ENCODE peak calls at places on chromosomes 13 and 19, in seven cellular contexts. One of them, this sample, is unnamed.

GRCh38 chr19:38649305-38650179 is 2.1 kb downstream of the ACTN4 start:
- DNase-seq in left ventricle myocardium inferior: no peak
- DNase-seq in CD8-positive, alpha-beta memory T cell: no peak
- DNase-seq in ascending aorta: no peak
- DNase-seq in IMR-90: no peak
- DNase-seq in Peyer's patch: peak
- DNase-seq in stomach: peak
- DNase-seq in this sample: no peak

GRCh38 chr13:29953542-29953941 is 103.1 kb upstream of the UBL3 start:
- DNase-seq in ascending aorta: no peak
- DNase-seq in stomach: no peak
- DNase-seq in Peyer's patch: no peak
- DNase-seq in left ventricle myocardium inferior: no peak
- DNase-seq in CD8-positive, alpha-beta memory T cell: no peak
- DNase-seq in IMR-90: no peak
- DNase-seq in this sample: no peak

GRCh38 chr19:48497728-48498575 is 13.7 kb downstream of the LMTK3 start:
- DNase-seq in CD8-positive, alpha-beta memory T cell: no peak
- DNase-seq in Peyer's patch: peak
- DNase-seq in left ventricle myocardium inferior: no peak
- DNase-seq in ascending aorta: no peak
- DNase-seq in stomach: no peak
- DNase-seq in IMR-90: no peak
- DNase-seq in this sample: no peak

GRCh38 chr19:17441241-17442135 is 7.0 kb downstream of the TMEM221 start:
- DNase-seq in CD8-positive, alpha-beta memory T cell: no peak
- DNase-seq in Peyer's patch: no peak
- DNase-seq in stomach: no peak
- DNase-seq in left ventricle myocardium inferior: no peak
- DNase-seq in ascending aorta: no peak
- DNase-seq in IMR-90: no peak
- DNase-seq in this sample: peak

GRCh38 chr19:3557461-3558248 is at the start of gene MFSD12:
- DNase-seq in ascending aorta: peak
- DNase-seq in left ventricle myocardium inferior: peak
- DNase-seq in Peyer's patch: peak
- DNase-seq in IMR-90: peak
- DNase-seq in stomach: peak
- DNase-seq in CD8-positive, alpha-beta memory T cell: peak
- DNase-seq in this sample: peak

GRCh38 chr19:3554254-3555083 is 2.9 kb downstream of the MFSD12 start:
- DNase-seq in stomach: no peak
- DNase-seq in IMR-90: no peak
- DNase-seq in ascending aorta: no peak
- DNase-seq in left ventricle myocardium inferior: no peak
- DNase-seq in CD8-positive, alpha-beta memory T cell: no peak
- DNase-seq in Peyer's patch: no peak
- DNase-seq in this sample: peak

GRCh38 chr19:57280913-57281425 is 684 bp downstream of the ZNF460 start:
- DNase-seq in ascending aorta: no peak
- DNase-seq in IMR-90: no peak
- DNase-seq in left ventricle myocardium inferior: no peak
- DNase-seq in Peyer's patch: no peak
- DNase-seq in CD8-positive, alpha-beta memory T cell: peak
- DNase-seq in stomach: no peak
- DNase-seq in this sample: peak

GRCh38 chr13:38463047-38463446 is 113.4 kb downstream of the UFM1 start:
- DNase-seq in Peyer's patch: no peak
- DNase-seq in ascending aorta: no peak
- DNase-seq in left ventricle myocardium inferior: no peak
- DNase-seq in CD8-positive, alpha-beta memory T cell: no peak
- DNase-seq in stomach: no peak
- DNase-seq in IMR-90: no peak
- DNase-seq in this sample: no peak

GRCh38 chr13:77465595-77466195 is 69.8 kb upstream of the SCEL start:
- DNase-seq in Peyer's patch: no peak
- DNase-seq in CD8-positive, alpha-beta memory T cell: no peak
- DNase-seq in left ventricle myocardium inferior: no peak
- DNase-seq in ascending aorta: no peak
- DNase-seq in stomach: no peak
- DNase-seq in IMR-90: no peak
- DNase-seq in this sample: no peak

GRCh38 chr13:97506511-97506910 is 72.5 kb downstream of the RAP2A start:
- DNase-seq in ascending aorta: no peak
- DNase-seq in CD8-positive, alpha-beta memory T cell: no peak
- DNase-seq in stomach: no peak
- DNase-seq in left ventricle myocardium inferior: no peak
- DNase-seq in Peyer's patch: no peak
- DNase-seq in IMR-90: peak
- DNase-seq in this sample: no peak

GRCh38 chr13:55653497-55653896 is 1487.2 kb upstream of the PRR20A start:
- DNase-seq in CD8-positive, alpha-beta memory T cell: no peak
- DNase-seq in ascending aorta: no peak
- DNase-seq in stomach: no peak
- DNase-seq in Peyer's patch: no peak
- DNase-seq in IMR-90: no peak
- DNase-seq in left ventricle myocardium inferior: no peak
- DNase-seq in this sample: no peak

GRCh38 chr13:94464771-94465170 is 14.7 kb downstream of the DCT start:
- DNase-seq in stomach: no peak
- DNase-seq in CD8-positive, alpha-beta memory T cell: no peak
- DNase-seq in Peyer's patch: no peak
- DNase-seq in ascending aorta: no peak
- DNase-seq in left ventricle myocardium inferior: no peak
- DNase-seq in IMR-90: no peak
- DNase-seq in this sample: no peak

GRCh38 chr19:2477732-2478191 is 1.8 kb downstream of the GADD45B start:
- DNase-seq in CD8-positive, alpha-beta memory T cell: no peak
- DNase-seq in left ventricle myocardium inferior: no peak
- DNase-seq in stomach: no peak
- DNase-seq in IMR-90: peak
- DNase-seq in Peyer's patch: no peak
- DNase-seq in ascending aorta: no peak
- DNase-seq in this sample: no peak

GRCh38 chr19:56476671-56477428 is at the start of gene ZNF667:
- DNase-seq in left ventricle myocardium inferior: peak
- DNase-seq in Peyer's patch: no peak
- DNase-seq in stomach: no peak
- DNase-seq in IMR-90: peak
- DNase-seq in ascending aorta: no peak
- DNase-seq in CD8-positive, alpha-beta memory T cell: no peak
- DNase-seq in this sample: no peak

GRCh38 chr19:1010586-1011510 is 10.1 kb downstream of the TMEM259 start:
- DNase-seq in left ventricle myocardium inferior: no peak
- DNase-seq in CD8-positive, alpha-beta memory T cell: no peak
- DNase-seq in ascending aorta: no peak
- DNase-seq in stomach: no peak
- DNase-seq in Peyer's patch: no peak
- DNase-seq in IMR-90: no peak
- DNase-seq in this sample: no peak

GRCh38 chr19:1013218-1013617 is 7.7 kb downstream of the TMEM259 start:
- DNase-seq in stomach: no peak
- DNase-seq in CD8-positive, alpha-beta memory T cell: no peak
- DNase-seq in ascending aorta: no peak
- DNase-seq in Peyer's patch: no peak
- DNase-seq in left ventricle myocardium inferior: no peak
- DNase-seq in IMR-90: no peak
- DNase-seq in this sample: no peak

GRCh38 chr19:1014161-1015060 is 6.5 kb downstream of the TMEM259 start:
- DNase-seq in CD8-positive, alpha-beta memory T cell: no peak
- DNase-seq in Peyer's patch: no peak
- DNase-seq in ascending aorta: no peak
- DNase-seq in stomach: no peak
- DNase-seq in IMR-90: no peak
- DNase-seq in left ventricle myocardium inferior: peak
- DNase-seq in this sample: no peak

GRCh38 chr19:1011831-1012333 is 9.0 kb downstream of the TMEM259 start:
- DNase-seq in Peyer's patch: no peak
- DNase-seq in left ventricle myocardium inferior: no peak
- DNase-seq in ascending aorta: no peak
- DNase-seq in CD8-positive, alpha-beta memory T cell: no peak
- DNase-seq in IMR-90: no peak
- DNase-seq in stomach: no peak
- DNase-seq in this sample: no peak

DNA sequence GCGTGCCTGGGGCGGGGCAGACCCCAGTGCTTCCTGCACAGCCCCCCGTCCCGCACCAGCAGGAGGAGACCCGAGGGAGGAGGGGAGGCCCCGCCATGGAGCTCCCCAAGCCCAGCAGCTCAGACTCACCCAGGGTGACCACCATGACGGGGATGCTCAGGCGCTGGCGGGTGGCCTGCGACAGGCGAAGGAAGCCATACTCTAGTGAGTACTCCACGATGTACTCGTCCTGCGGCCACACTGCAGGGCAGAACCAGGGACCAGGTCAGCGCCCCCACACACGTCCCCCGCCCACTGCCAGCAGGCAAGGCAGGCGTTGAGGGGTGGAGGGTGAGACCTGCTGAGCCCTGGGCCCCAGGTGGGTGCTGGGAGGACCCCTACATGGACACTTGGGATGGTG is 8.6 kb downstream of the TMEM259 start:
- DNase-seq in IMR-90: no peak
- DNase-seq in Peyer's patch: no peak
- DNase-seq in left ventricle myocardium inferior: peak
- DNase-seq in CD8-positive, alpha-beta memory T cell: no peak
- DNase-seq in stomach: no peak
- DNase-seq in ascending aorta: no peak
- DNase-seq in this sample: no peak
- H3K4me3 ChIP-seq in IMR-90: no peak
- H3K4me3 ChIP-seq in Peyer's patch: no peak
- H3K4me3 ChIP-seq in left ventricle myocardium inferior: no peak
- H3K4me3 ChIP-seq in CD8-positive, alpha-beta memory T cell: no peak
- H3K4me3 ChIP-seq in stomach: no peak
- H3K4me3 ChIP-seq in ascending aorta: no peak
- H3K4me3 ChIP-seq in this sample: no peak

DNA sequence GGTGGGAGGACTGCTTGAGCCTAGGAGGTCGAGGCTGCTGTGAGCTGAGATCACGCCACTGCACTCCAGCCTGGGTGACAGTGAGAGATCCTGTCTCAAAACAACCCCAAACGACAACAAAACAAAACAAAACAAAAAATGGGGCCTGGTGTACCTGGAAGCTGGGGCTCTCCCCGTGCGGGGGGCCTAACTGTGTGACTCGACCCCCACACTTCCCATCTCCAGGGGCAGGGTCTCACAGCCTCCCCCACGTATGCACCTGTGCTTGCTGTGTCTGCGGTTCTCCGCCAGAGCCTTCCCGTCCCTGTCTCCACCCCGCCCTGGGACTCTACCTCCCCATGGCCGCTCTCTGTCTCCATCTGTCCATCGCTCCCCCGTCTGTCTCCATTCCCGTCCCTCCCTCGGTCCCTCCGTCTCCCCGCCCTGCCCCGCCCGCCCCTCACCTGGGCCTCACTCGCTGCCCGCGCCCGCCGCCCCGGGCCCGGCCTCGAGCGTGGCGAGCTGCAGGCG is 758 bp downstream of the TMEM238 start:
- DNase-seq in Peyer's patch: no peak
- DNase-seq in left ventricle myocardium inferior: no peak
- DNase-seq in CD8-positive, alpha-beta memory T cell: no peak
- DNase-seq in IMR-90: no peak
- DNase-seq in ascending aorta: no peak
- DNase-seq in stomach: no peak
- DNase-seq in this sample: no peak
- H3K4me3 ChIP-seq in Peyer's patch: peak
- H3K4me3 ChIP-seq in left ventricle myocardium inferior: peak
- H3K4me3 ChIP-seq in CD8-positive, alpha-beta memory T cell: peak
- H3K4me3 ChIP-seq in IMR-90: peak
- H3K4me3 ChIP-seq in ascending aorta: peak
- H3K4me3 ChIP-seq in stomach: peak
- H3K4me3 ChIP-seq in this sample: peak

DNA sequence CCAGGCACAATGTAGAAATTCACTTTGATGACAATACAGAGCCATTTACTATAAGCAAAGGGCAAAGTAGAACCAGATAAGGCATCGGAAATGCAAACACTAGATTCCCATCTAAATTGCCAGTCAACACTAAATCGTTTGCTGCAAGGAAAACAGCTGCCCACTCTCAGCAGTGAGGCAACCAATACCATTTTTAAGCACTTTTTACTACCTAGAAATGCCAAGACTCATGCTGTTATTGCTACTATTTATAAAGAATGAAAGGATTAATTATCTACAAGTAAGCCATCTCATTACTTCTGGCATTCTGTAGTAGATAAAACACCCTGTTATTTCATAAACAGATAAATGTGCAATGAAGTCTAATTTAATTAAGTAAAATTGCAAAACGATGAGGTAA is 422.0 kb downstream of the FGF14 start:
- DNase-seq in ascending aorta: no peak
- DNase-seq in Peyer's patch: no peak
- DNase-seq in left ventricle myocardium inferior: no peak
- DNase-seq in stomach: no peak
- DNase-seq in IMR-90: no peak
- DNase-seq in CD8-positive, alpha-beta memory T cell: no peak
- DNase-seq in this sample: no peak
- H3K4me3 ChIP-seq in ascending aorta: no peak
- H3K4me3 ChIP-seq in Peyer's patch: no peak
- H3K4me3 ChIP-seq in left ventricle myocardium inferior: no peak
- H3K4me3 ChIP-seq in stomach: no peak
- H3K4me3 ChIP-seq in IMR-90: no peak
- H3K4me3 ChIP-seq in CD8-positive, alpha-beta memory T cell: no peak
- H3K4me3 ChIP-seq in this sample: no peak

GRCh38 chr13:109764474-109765292 is 21.7 kb downstream of the IRS2 start:
- DNase-seq in ascending aorta: no peak
- DNase-seq in left ventricle myocardium inferior: no peak
- DNase-seq in CD8-positive, alpha-beta memory T cell: no peak
- DNase-seq in Peyer's patch: no peak
- DNase-seq in IMR-90: peak
- DNase-seq in stomach: no peak
- DNase-seq in this sample: peak
- H3K4me3 ChIP-seq in ascending aorta: no peak
- H3K4me3 ChIP-seq in left ventricle myocardium inferior: no peak
- H3K4me3 ChIP-seq in CD8-positive, alpha-beta memory T cell: no peak
- H3K4me3 ChIP-seq in Peyer's patch: no peak
- H3K4me3 ChIP-seq in IMR-90: no peak
- H3K4me3 ChIP-seq in stomach: no peak
- H3K4me3 ChIP-seq in this sample: no peak

This sample was measured in Jurkat, Clone E6-1.